ENCODE peak calls at places on chromosomes 11 and 22, in five cellular contexts. Z is left lung, K is OCI-LY7, X is sigmoid colon, L is fibroblast of lung. C is an unnamed sample.

GRCh38 chr11:99973993-99974392 is 713.1 kb upstream of the ARHGAP42 start:
- DNase-seq in L (no peak), K (no peak), X (no peak), Z (no peak), C (no peak)

GRCh38 chr11:116312560-116313340 is 460.0 kb downstream of the BUD13 start:
- DNase-seq in K (no peak), Z (peak; percentile 84), L (peak; percentile 63), X (peak; percentile 93), C (no peak)

GRCh38 chr11:2072551-2073261 is 66.5 kb downstream of the IGF2 start:
- DNase-seq in Z (no peak), X (no peak), K (no peak), L (no peak), C (no peak)

GRCh38 chr22:44988671-44989070 is 21.1 kb downstream of the PHF21B start:
- DNase-seq in X (no peak), L (no peak), Z (no peak), K (no peak), C (no peak)

GRCh38 chr11:528815-529728 is 6.3 kb downstream of the HRAS start:
- DNase-seq in K (no peak), Z (no peak), L (no peak), X (no peak), C (no peak)

GRCh38 chr11:84157639-84158038 is 871.5 kb upstream of the CCDC90B start:
- DNase-seq in K (no peak), X (no peak), Z (no peak), L (no peak), C (no peak)

GRCh38 chr11:118415051-118415738 is 13.8 kb downstream of the ATP5MG start:
- DNase-seq in L (no peak), Z (no peak), K (no peak), X (no peak), C (no peak)

GRCh38 chr11:40328890-40329617 is 1130.4 kb downstream of the LRRC4C start:
- DNase-seq in K (no peak), Z (peak; percentile 75), X (peak; percentile 77), L (peak; percentile 100), C (no peak)

GRCh38 chr11:126263489-126263888 is 5.2 kb downstream of the SRPRA start:
- DNase-seq in Z (no peak), K (no peak), L (no peak), X (no peak), C (no peak)

GRCh38 chr22:22957090-22957489 is 69.5 kb downstream of the IGLL5 start:
- DNase-seq in X (no peak), Z (no peak), K (no peak), L (no peak), C (no peak)

GRCh38 chr22:29609139-29609538 is 5.7 kb downstream of the NF2 start:
- DNase-seq in X (no peak), L (no peak), K (no peak), Z (no peak), C (no peak)

GRCh38 chr11:69002743-69003231 is 10.3 kb downstream of the MRGPRF start:
- DNase-seq in K (no peak), X (peak; percentile 67), L (no peak), Z (peak; percentile 22), C (no peak)

GRCh38 chr11:1510928-1511327 is 24.3 kb upstream of the MOB2 start:
- DNase-seq in L (no peak), K (no peak), X (no peak), Z (no peak), C (no peak)

GRCh38 chr11:17273668-17274321 is 2.7 kb upstream of the NUCB2 start:
- DNase-seq in Z (no peak), L (no peak), X (no peak), K (peak; percentile 44), C (no peak)

GRCh38 chr11:134993691-134994243 is 581.7 kb upstream of the B3GAT1 start:
- DNase-seq in K (no peak), Z (no peak), L (no peak), X (no peak), C (no peak)

GRCh38 chr22:20992456-20993303 is 9.2 kb downstream of the THAP7 start:
- DNase-seq in X (no peak), Z (no peak), L (no peak), K (no peak), C (no peak)

GRCh38 chr11:132858203-132858602 is 674.1 kb downstream of the OPCML start:
- DNase-seq in X (no peak), Z (no peak), K (no peak), L (peak; percentile 39), C (no peak)

GRCh38 chr22:23110190-23110921 is 31.4 kb downstream of the RSPH14 start:
- DNase-seq in L (no peak), X (no peak), K (peak; percentile 20), Z (no peak), C (no peak)

GRCh38 chr22:38865201-38866023 is 6.6 kb downstream of the CBX6 start:
- DNase-seq in Z (no peak), K (no peak), L (no peak), X (peak; percentile 69), C (no peak)

GRCh38 chr11:57305523-57305922 is 19.2 kb downstream of the TNKS1BP1 start:
- DNase-seq in Z (no peak), K (no peak), X (peak; percentile 58), L (no peak), C (no peak)

GRCh38 chr22:39592104-39593060 is 21.8 kb downstream of the CACNA1I start:
- DNase-seq in Z (peak; percentile 52), X (peak; percentile 75), L (peak; percentile 84), K (no peak), C (no peak)

GRCh38 chr11:79082280-79082679 is 358.6 kb downstream of the TENM4 start:
- DNase-seq in L (no peak), X (no peak), Z (no peak), K (no peak), C (no peak)

GRCh38 chr22:38957046-38957770 is at the start of gene APOBEC3A:
- DNase-seq in Z (peak; percentile 78), L (no peak), X (no peak), K (no peak), C (no peak)

GRCh38 chr22:45317551-45318167 is 7.9 kb downstream of the FAM118A start:
- DNase-seq in X (peak; percentile 84), K (no peak), Z (no peak), L (peak; percentile 68), C (no peak)

GRCh38 chr22:37639070-37639760 is at the start of gene SH3BP1:
- DNase-seq in K (peak; percentile 67), Z (no peak), X (no peak), L (peak; percentile 21), C (no peak)

GRCh38 chr22:34429314-34429713 is 509.0 kb upstream of the LARGE1 start:
- DNase-seq in X (no peak), K (no peak), Z (no peak), L (no peak), C (no peak)

GRCh38 chr11:132992838-132993680 is 539.2 kb downstream of the OPCML start:
- DNase-seq in K (no peak), Z (no peak), X (no peak), L (peak; percentile 55), C (no peak)

GRCh38 chr22:37778370-37779009 is 29.2 kb upstream of the GCAT start:
- DNase-seq in L (no peak), Z (no peak), K (no peak), X (no peak), C (no peak)

GRCh38 chr11:134046681-134047449 is 22.0 kb upstream of the JAM3 start:
- DNase-seq in L (no peak), K (no peak), X (no peak), Z (no peak), C (no peak)

DNA sequence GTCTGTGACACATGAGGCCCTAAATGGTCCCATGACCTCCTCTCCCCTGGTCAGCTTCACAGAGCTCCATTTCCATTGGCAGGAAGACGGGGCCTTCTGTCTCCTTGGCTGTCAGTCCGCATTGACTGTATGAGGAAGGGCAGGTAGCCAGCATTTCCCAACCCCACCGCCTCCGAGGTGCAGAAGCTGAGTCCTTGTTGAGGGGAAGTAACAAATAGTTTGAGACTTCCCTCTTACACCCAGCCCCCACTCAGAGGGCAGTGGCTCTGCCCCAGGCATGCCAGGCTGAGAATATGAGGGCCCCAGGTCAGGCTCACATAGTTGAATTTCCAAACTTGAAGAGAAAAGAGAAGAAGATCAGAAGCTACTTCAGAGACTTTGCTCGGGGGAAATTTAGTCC is 611.1 kb downstream of the BRD1 start:
- DNase-seq in L (no peak), Z (peak; percentile 14), X (peak; percentile 55), K (no peak), C (peak; percentile 6)
- TF ChIP-seq CTCF in L (no peak), Z (no peak), X (no peak), K (no peak), C (no peak)

DNA sequence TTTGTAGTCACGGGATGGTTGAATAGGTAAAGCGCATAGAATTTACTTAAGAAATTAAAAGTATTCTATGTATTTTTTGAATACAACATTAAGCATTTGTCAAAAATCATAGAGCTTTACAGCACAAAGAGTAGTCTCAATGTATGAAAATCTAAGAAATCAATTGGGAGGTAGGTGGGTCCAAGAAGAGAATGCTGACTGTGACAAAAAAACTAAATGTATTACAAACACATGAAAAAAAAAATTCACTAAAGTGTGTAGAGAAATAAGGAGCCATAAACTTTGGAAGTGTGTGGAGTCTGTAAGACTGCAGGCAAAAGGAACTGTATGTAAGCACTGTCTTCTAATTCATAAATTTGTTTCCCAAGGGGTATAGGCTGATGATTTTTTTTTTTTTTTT is 558.3 kb downstream of the JRKL start:
- DNase-seq in K (no peak), X (no peak), L (no peak), Z (no peak), C (no peak)
- H3K27ac ChIP-seq in K (no peak overlapping the region), X (no peak overlapping the region), L (no peak overlapping the region), Z (no peak overlapping the region), C (no peak overlapping the region)

GRCh38 chr22:49158741-49159564 is 668.7 kb downstream of the BRD1 start:
- DNase-seq in L (no peak), Z (peak; percentile 20), X (peak; percentile 59), K (no peak), C (no peak)

GRCh38 chr22:49159711-49160110 is 668.0 kb downstream of the BRD1 start:
- DNase-seq in L (no peak), Z (peak; percentile 5), K (no peak), X (no peak), C (no peak)

GRCh38 chr22:49161002-49161850 is 666.4 kb downstream of the BRD1 start:
- DNase-seq in L (no peak), X (no peak), Z (peak; percentile 23), K (no peak), C (no peak)

GRCh38 chr22:49162841-49163240 is 664.8 kb downstream of the BRD1 start:
- DNase-seq in K (no peak), X (no peak), Z (peak; percentile 13), L (no peak), C (no peak)

GRCh38 chr22:49160261-49161001 is 667.2 kb downstream of the BRD1 start:
- DNase-seq in L (no peak), K (no peak), X (no peak), Z (peak; percentile 15), C (no peak)
- H3K9me3 ChIP-seq in L (no peaks in the 10 kb centered on the region), K (no peaks in the 10 kb centered on the region), X (no peaks in the 10 kb centered on the region), Z (no peaks in the 10 kb centered on the region), C (no peaks in the 10 kb centered on the region)

GRCh38 chr11:130913268-130913667 is 3.0 kb downstream of the SNX19 start:
- DNase-seq in L (no peak), X (no peak), Z (no peak), K (no peak), C (no peak)

GRCh38 chr11:130915556-130916237 is 582 bp downstream of the SNX19 start:
- DNase-seq in K (peak; percentile 30), Z (no peak), X (no peak), L (no peak), C (no peak)

GRCh38 chr11:130918081-130918480 is 1.8 kb upstream of the SNX19 start:
- DNase-seq in Z (no peak), K (no peak), L (no peak), X (no peak), C (no peak)

GRCh38 chr11:130916238-130916855 is at the start of gene SNX19:
- DNase-seq in L (peak; percentile 87), X (peak; percentile 96), Z (peak; percentile 92), K (peak; percentile 89), C (peak; percentile 92)

GRCh38 chr11:130916910-130917309 is 631 bp upstream of the SNX19 start:
- DNase-seq in K (no peak), L (no peak), Z (no peak), X (no peak), C (no peak)
- TF ChIP-seq CTCF in K (no peak), L (no peak), Z (no peak), X (no peak), C (no peak)

C was measured in CD4-positive, alpha-beta T cell.